ENCODE peak calls at places on chromosomes 7 and 10, in four cellular contexts. L, T, E and O are unnamed samples.

GRCh38 chr10:61901829-61902447 is 439 bp downstream of the ARID5B start:
- DNase-seq in E (no peak), T (no peak), L (no peak), O (no peak)

GRCh38 chr7:94655562-94655883 is 410 bp downstream of the SGCE start:
- DNase-seq in T (no peak), E (no peak), L (no peak), O (no peak)

GRCh38 chr7:41975854-41976253 is 261.2 kb downstream of the GLI3 start:
- DNase-seq in T (no peak), L (no peak), E (no peak), O (no peak)

GRCh38 chr7:94478648-94479214 is 30.9 kb upstream of the CASD1 start:
- DNase-seq in E (no peak), T (no peak), L (no peak), O (no peak)

GRCh38 chr7:44244282-44244681 is 43.5 kb downstream of the YKT6 start:
- DNase-seq in L (peak), T (no peak), E (no peak), O (no peak)

GRCh38 chr10:26292058-26292457 is 75.5 kb downstream of the GAD2 start:
- DNase-seq in E (no peak), T (no peak), L (no peak), O (no peak)

GRCh38 chr7:19405546-19405945 is 260.3 kb upstream of the FERD3L start:
- DNase-seq in L (no peak), E (no peak), T (peak), O (peak)

GRCh38 chr7:55887786-55888185 is 530 bp downstream of the ZNF713 start:
- DNase-seq in L (no peak), T (no peak), E (no peak), O (no peak)

GRCh38 chr10:25902002-25902401 is 32.0 kb upstream of the MYO3A start:
- DNase-seq in T (no peak), E (no peak), L (no peak), O (no peak)

DNA sequence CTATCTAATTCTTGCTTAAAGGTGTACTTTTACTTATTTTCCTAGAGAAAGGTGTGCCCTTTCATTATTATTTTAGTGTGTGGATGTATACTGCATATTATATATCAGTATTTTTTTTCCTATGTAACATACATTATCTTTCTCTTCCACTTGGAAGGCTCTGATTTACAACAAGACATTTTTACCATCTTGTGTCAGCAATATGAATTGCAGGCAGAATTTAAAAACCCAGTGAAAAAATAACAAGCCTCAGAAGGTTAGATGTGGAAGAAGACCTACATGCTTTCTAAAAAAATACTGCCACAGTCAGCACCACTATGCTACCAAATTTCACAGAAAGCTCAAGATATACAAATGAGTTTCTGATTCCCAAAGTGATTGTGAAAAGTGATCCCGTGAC is 327.7 kb upstream of the STEAP1 start:
- DNase-seq in T (no peak), E (no peak), L (no peak), O (no peak)
- TF ChIP-seq CTCF in T (no peak), E (no peak), L (no peak), O (no peak)

GRCh38 chr10:57849726-57850357 is 417.9 kb downstream of the IPMK start:
- DNase-seq in T (no peak), E (no peak), L (no peak), O (no peak)
- TF ChIP-seq CTCF in T (peak), E (peak), L (peak), O (peak)

GRCh38 chr7:95794917-95795515 is 22.7 kb downstream of the DYNC1I1 start:
- DNase-seq in E (no peak), L (peak), T (no peak), O (no peak)
- TF ChIP-seq CTCF in E (peak), L (peak), T (peak), O (peak)

DNA sequence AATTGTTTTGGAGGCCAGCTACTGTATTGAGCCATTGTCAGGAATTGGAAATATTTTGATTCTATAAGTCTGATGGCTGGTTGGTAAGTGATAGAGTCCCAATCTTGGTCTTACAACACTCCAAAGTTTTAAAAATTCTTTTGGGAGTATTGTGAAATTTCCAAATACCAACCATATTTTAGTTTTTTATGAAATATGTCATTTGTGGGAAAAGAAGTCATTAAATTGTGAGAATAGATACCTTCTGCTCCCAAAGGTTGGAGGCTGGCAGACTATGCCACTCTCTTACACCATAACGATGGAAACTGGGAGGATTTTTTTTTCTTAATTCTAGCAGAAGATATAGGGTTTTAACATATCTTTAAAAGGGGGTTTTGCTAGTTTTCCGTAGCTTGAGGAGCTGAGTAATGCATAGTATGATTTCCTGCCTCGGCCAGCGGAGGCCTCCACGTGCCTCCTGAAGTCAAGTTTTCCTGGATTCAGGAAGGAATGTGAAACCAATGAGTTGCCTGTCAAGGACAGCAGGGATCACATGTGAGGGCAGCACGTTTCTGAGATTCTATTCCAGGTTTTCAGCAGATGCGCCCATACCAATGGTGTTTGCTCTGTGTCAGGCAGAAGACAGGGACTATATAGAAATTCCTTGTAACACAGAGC is 92.2 kb upstream of the LAMB4 start:
- DNase-seq in T (peak), L (peak), E (no peak), O (no peak)
- TF ChIP-seq CTCF in T (peak), L (peak), E (peak), O (no peak)

GRCh38 chr10:73244866-73245477 is 2.1 kb downstream of the DNAJC9 start:
- DNase-seq in E (no peak), L (no peak), T (no peak), O (no peak)

GRCh38 chr10:73247509-73248258 is 629 bp upstream of the DNAJC9 start:
- DNase-seq in E (no peak), T (no peak), L (no peak), O (no peak)

GRCh38 chr10:73246322-73246782 is 703 bp downstream of the DNAJC9 start:
- DNase-seq in L (no peak), E (no peak), T (no peak), O (no peak)

GRCh38 chr10:73248259-73248724 is 1.2 kb upstream of the DNAJC9 start:
- DNase-seq in E (no peak), T (no peak), L (no peak), O (no peak)

DNA sequence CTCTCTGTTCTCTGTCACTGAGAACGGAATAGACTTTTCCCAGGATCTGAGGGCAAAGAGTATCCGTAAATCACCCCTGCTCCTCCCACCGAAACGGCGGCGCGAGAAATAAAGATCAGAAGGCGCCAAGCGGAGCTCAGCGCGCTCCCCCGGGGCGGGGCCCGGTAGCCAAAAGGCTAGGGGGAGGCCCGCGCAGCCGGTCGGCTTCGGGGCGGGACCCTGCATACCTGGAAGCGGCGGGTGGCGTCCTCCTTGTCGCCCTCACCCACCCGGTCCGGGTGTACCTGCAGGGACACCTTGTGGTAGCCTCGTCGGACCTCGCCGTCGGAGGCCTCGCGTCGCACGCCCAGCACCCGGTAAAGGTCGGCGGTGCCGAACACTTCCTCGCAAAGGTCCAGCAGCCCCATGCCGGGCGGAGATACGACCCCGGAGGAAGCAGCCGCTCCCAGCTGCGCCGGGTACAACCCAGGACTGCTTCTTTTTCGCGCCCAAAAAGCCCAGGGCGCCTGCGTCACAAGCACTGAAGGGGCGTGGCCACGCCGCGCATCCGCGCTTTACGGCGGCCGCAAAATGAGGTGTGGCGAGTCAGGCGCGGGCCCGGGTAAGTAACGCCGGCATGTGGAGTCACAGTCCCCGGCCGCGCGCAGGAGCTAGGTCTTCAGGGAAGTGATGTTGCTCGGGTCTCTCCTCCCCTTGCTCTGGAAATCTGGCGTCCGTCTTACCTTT is at the start of gene DNAJC9:
- DNase-seq in L (peak), E (peak), T (peak), O (peak)
- TF ChIP-seq CTCF in L (peak), E (no peak), T (no peak), O (no peak)

DNA sequence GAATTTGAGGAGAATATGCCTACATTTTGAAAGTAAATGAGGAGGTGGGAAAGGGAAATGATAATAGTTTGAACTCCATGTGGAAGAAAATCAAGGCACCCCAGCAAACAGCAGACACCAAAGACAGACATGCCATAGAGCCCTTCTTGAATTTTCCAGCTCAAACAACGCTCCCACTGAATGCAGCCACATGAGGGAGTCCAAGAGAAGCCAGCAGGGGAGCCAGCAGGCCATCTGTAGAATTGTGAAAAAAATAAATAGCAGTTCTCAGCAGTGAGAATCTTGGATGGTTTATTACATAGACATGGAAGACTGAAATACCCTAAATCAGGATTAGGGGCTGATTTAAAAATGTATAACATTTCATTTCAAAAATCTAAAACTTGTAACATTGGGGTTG is 1567.3 kb upstream of the LRRTM3 start:
- DNase-seq in L (peak), T (no peak), E (no peak), O (no peak)
- TF ChIP-seq CTCF in L (peak), T (no peak), E (peak), O (no peak)